ENCODE peak calls at places on chromosomes 13 and 19, in eight cellular contexts. G is transverse colon, D is stomach, V is suprapubic skin, N is upper lobe of left lung, K is SK-N-SH, Q is K562, L is H1. I is an unnamed sample. For H3K9me3, the result is how much of the 10 kb centered on the place peaks cover.

GRCh38 chr13:39484506-39485313 is 118.3 kb downstream of the LHFPL6 start:
- DNase-seq in G (no peak), D (no peak), V (no peak), N (no peak), K (no peak), Q (no peak), L (no peak), I (no peak)

GRCh38 chr13:42039946-42040729 is 8.3 kb upstream of the DGKH start:
- DNase-seq in G (peak), D (peak), V (peak), N (peak), K (peak), Q (peak), L (peak), I (peak)

GRCh38 chr19:7953576-7953975 is 10.1 kb upstream of the TIMM44 start:
- DNase-seq in G (no peak), D (no peak), V (no peak), N (no peak), K (no peak), Q (no peak), L (no peak), I (no peak)

GRCh38 chr19:19475845-19476828 is 39.2 kb downstream of the TSSK6 start:
- DNase-seq in G (no peak), D (no peak), V (no peak), N (no peak), K (no peak), Q (peak), L (no peak), I (no peak)

GRCh38 chr19:5115351-5115750 is 146.4 kb downstream of the KDM4B start:
- DNase-seq in G (no peak), D (no peak), V (no peak), N (peak), K (no peak), Q (no peak), L (no peak), I (no peak)

GRCh38 chr19:16293133-16294085 is 31.2 kb upstream of the KLF2 start:
- DNase-seq in G (peak), D (peak), V (peak), N (no peak), K (no peak), Q (peak), L (no peak), I (peak)

GRCh38 chr13:33617055-33617454 is 200.9 kb upstream of the RFC3 start:
- DNase-seq in G (no peak), D (no peak), V (no peak), N (no peak), K (no peak), Q (no peak), L (no peak), I (no peak)

GRCh38 chr19:4375620-4376228 is 24.6 kb downstream of the SH3GL1 start:
- DNase-seq in G (peak), D (no peak), V (no peak), N (no peak), K (peak), Q (peak), L (no peak), I (no peak)

GRCh38 chr13:30872685-30873443 is 33.2 kb upstream of the MEDAG start:
- DNase-seq in G (no peak), D (no peak), V (no peak), N (no peak), K (peak), Q (no peak), L (no peak), I (no peak)

GRCh38 chr19:35357867-35358573 is at the start of gene FFAR3:
- DNase-seq in G (no peak), D (peak), V (peak), N (no peak), K (no peak), Q (no peak), L (peak), I (no peak)

GRCh38 chr13:97212540-97213146 is 9.5 kb upstream of the MBNL2 start:
- DNase-seq in G (peak), D (peak), V (no peak), N (no peak), K (no peak), Q (no peak), L (no peak), I (peak)

GRCh38 chr19:16258440-16258903 is 60.8 kb downstream of the AP1M1 start:
- DNase-seq in G (peak), D (peak), V (no peak), N (peak), K (peak), Q (peak), L (no peak), I (peak)

GRCh38 chr19:2055871-2056809 is 5.1 kb upstream of the MKNK2 start:
- DNase-seq in G (peak), D (no peak), V (no peak), N (peak), K (peak), Q (no peak), L (peak), I (no peak)

GRCh38 chr13:103815619-103816018 is 749.4 kb upstream of the SLC10A2 start:
- DNase-seq in G (no peak), D (no peak), V (no peak), N (no peak), K (no peak), Q (no peak), L (no peak), I (no peak)

GRCh38 chr19:10699650-10700335 is 1.4 kb upstream of the QTRT1 start:
- DNase-seq in G (peak), D (peak), V (no peak), N (no peak), K (peak), Q (no peak), L (peak), I (no peak)

GRCh38 chr13:20843177-20843576 is 59.4 kb downstream of the XPO4 start:
- DNase-seq in G (no peak), D (no peak), V (no peak), N (no peak), K (no peak), Q (no peak), L (no peak), I (no peak)

GRCh38 chr13:63124863-63125262 is 1709.2 kb upstream of the PCDH20 start:
- DNase-seq in G (no peak), D (no peak), V (no peak), N (no peak), K (peak), Q (no peak), L (no peak), I (no peak)

GRCh38 chr13:29922281-29922821 is 71.9 kb upstream of the UBL3 start:
- DNase-seq in G (no peak), D (no peak), V (no peak), N (no peak), K (no peak), Q (peak), L (no peak), I (no peak)

GRCh38 chr13:58960909-58961308 is 1202.8 kb downstream of the DIAPH3 start:
- DNase-seq in G (no peak), D (no peak), V (no peak), N (no peak), K (peak), Q (no peak), L (no peak), I (no peak)

GRCh38 chr13:110414283-110414682 is 107.2 kb downstream of the COL4A2 start:
- DNase-seq in G (no peak), D (no peak), V (no peak), N (no peak), K (no peak), Q (no peak), L (no peak), I (no peak)

GRCh38 chr13:86846501-86846900 is 824.7 kb upstream of the SLITRK5 start:
- DNase-seq in G (no peak), D (no peak), V (no peak), N (no peak), K (no peak), Q (no peak), L (no peak), I (no peak)

GRCh38 chr19:12985049-12985776 is 10.1 kb upstream of the NFIX start:
- DNase-seq in G (peak), D (peak), V (peak), N (peak), K (no peak), Q (peak), L (no peak), I (peak)

GRCh38 chr13:47598340-47598911 is 402.6 kb downstream of the SUCLA2 start:
- DNase-seq in G (no peak), D (no peak), V (no peak), N (no peak), K (peak), Q (no peak), L (no peak), I (no peak)

GRCh38 chr13:78657699-78658629 is 991 bp downstream of the OBI1 start:
- DNase-seq in G (no peak), D (no peak), V (no peak), N (no peak), K (peak), Q (no peak), L (no peak), I (no peak)

GRCh38 chr13:34207334-34207733 is 389.4 kb downstream of the RFC3 start:
- DNase-seq in G (no peak), D (no peak), V (no peak), N (no peak), K (no peak), Q (no peak), L (no peak), I (no peak)

GRCh38 chr13:49108204-49108603 is 111.9 kb upstream of the MLNR start:
- DNase-seq in G (no peak), D (no peak), V (no peak), N (no peak), K (no peak), Q (no peak), L (no peak), I (no peak)

GRCh38 chr13:51221674-51222509 is at the start of gene FAM124A:
- DNase-seq in G (peak), D (peak), V (no peak), N (peak), K (peak), Q (peak), L (peak), I (no peak)
- TF ChIP-seq EP300 in G (no peak), D (no peak), V (no peak), N (no peak), K (no peak), Q (no peak), L (no peak), I (no peak)

GRCh38 chr13:80265348-80265747 is 75.6 kb downstream of the SPRY2 start:
- DNase-seq in G (no peak), D (no peak), V (no peak), N (no peak), K (no peak), Q (no peak), L (no peak), I (no peak)
- H3K9me3 ChIP-seq in G (under half), D (under half), V (under half), N (under half), K (under half), Q (under half), L (under half), I (under half)

DNA sequence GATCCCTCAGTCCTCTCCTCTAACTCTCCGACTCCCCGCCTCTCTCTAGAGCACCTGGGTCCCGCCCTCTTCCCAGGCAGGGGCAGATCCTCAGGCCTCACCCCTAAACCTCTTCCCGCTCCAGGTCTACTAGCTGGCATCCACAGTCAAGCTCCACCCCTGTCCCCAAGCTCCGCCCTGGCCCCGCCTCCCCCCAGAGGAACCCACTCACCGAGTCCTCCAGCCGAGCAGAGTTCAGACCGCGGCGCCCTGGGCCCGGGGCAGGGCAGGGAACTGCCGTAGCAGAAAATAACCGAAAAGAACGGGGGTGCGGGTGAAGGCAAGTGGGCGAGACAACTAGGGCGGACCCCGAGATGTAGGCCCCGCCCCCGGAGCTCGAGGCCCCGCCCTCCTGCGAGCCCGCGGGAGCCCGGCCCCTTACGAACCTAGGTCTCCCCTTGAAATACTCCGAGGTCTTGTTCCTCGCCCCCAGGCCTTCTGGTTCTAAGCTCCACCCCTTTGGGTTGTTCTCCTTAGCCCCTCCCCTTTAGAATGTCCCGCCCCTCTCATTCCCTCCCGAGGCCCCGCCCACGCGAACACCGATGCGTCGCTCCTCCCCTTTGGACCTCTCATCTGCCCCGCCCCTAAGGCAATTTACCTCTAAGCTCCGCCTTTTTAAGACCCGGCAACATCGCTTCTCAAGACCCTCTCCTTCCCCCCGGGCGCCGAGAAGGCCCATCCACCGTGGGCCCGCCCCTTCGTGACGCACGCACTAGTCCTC is at the start of gene GGN:
- DNase-seq in G (peak), D (peak), V (peak), N (peak), K (peak), Q (peak), L (peak), I (no peak)
- TF ChIP-seq POLR2AphosphoS5 in G (peak), D (no peak), V (no peak), N (no peak), K (peak), Q (no peak), L (no peak), I (peak)

GRCh38 chr19:1016647-1017114 is 4.2 kb downstream of the TMEM259 start:
- DNase-seq in G (peak), D (no peak), V (no peak), N (no peak), K (no peak), Q (no peak), L (no peak), I (no peak)
- TF ChIP-seq EP300 in G (peak), D (no peak), V (no peak), N (no peak), K (no peak), Q (no peak), L (no peak), I (no peak)

DNA sequence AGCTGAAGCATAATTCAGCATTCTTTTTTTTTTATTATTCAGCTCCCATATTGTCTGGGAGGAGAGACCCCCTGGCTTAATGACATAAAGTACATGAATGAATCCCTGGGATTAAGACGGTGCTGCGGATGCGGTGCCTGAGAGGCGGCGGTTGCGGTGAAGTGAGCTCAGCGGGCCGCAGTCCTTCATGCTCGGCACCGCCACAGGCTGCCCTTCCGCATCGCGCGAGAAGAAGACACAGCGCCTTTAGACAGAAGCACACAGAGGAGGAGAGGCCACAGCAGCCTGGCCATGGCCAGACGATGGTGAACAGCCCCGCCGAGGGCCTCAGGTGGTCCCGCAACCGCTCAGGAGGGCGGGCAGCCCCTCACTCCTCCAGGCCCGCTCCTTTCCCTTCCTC is 459.1 kb downstream of the MYO16 start:
- DNase-seq in G (no peak), D (no peak), V (no peak), N (peak), K (no peak), Q (no peak), L (peak), I (no peak)
- H3K9me3 ChIP-seq in G (under half), D (under half), V (under half), N (under half), K (under half), Q (under half), L (under half), I (under half)

GRCh38 chr19:17538684-17539287 is 16.7 kb upstream of the COLGALT1 start:
- DNase-seq in G (no peak), D (no peak), V (no peak), N (no peak), K (no peak), Q (no peak), L (no peak), I (no peak)

GRCh38 chr19:17541184-17541759 is 14.2 kb upstream of the COLGALT1 start:
- DNase-seq in G (no peak), D (no peak), V (no peak), N (no peak), K (no peak), Q (no peak), L (no peak), I (no peak)

GRCh38 chr19:17542042-17542441 is 13.4 kb upstream of the COLGALT1 start:
- DNase-seq in G (no peak), D (no peak), V (no peak), N (peak), K (no peak), Q (no peak), L (no peak), I (no peak)

GRCh38 chr19:17540174-17540573 is 15.3 kb upstream of the COLGALT1 start:
- DNase-seq in G (no peak), D (no peak), V (no peak), N (peak), K (no peak), Q (no peak), L (no peak), I (no peak)

DNA sequence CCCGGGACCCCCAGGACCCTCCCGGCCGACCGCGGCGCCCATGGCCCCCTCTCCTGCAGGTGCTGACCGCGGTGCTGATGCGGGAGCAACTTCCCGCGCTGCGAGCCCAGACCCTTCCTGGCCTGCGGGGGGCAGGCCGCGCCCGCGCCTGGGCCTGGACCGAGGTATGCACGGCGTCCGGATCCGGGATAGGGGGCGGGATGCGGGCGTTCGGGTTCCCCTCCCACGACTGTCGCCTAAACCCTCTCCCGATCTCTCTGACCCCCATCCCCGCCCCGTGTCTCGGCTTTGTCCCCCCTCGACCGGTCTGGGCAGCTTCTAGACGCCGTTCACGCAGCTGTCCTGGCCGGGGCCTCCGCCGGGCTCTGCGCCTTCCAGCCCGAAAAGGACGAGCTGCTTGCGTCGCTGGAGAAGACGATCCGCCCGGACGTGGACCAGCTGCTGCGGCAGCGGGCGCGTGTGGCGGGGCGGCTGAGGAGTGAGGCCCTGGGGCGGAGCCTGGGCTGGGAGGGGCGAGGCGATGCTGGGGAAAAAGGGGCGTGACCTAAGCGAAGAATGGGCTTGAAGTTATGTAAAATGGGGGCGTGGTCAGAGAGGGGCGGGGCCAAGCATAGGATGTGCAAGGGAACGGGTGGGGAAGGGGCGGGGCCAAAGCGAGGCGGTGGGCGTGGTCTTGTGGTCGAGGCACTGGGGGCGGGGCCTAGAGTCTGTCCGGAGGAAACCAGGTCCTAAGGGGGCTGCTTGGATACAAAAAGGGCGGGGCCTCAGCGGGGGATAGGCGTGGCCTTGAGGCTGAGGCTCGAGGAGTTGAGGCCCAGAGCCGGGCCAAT is 15.9 kb upstream of the COLGALT1 start:
- DNase-seq in G (peak), D (peak), V (peak), N (peak), K (peak), Q (peak), L (peak), I (peak)
- TF ChIP-seq POLR2AphosphoS5 in G (peak), D (no peak), V (no peak), N (no peak), K (no peak), Q (no peak), L (peak), I (peak)

DNA sequence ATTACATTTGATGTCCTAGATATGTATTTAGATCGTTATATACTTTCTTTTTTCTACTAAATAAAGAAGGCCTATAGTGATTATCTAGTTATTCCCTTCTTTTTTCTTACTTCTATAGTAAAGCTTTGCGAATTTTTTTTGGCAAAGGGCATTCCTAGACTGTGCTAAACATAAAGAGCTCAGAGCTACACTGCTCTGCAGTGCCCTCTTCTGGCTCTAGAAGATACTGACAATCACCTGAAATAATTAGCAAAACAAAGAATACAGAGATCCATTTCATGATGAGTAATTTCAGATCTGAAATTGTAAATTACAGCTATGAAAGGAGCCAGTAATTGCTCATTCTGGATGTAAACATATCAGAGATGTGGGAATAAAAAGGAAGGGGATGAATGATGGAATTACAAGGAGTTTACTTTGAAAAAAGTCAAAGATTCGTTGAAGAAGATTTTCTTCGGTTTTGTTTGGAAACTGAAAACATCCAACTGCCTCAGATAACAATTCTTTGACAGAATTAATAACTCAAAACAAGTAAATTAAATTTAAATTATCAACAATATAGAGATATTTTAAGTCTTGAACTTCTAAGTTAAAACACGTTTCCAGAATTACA is 288.5 kb downstream of the NALCN start:
- DNase-seq in G (no peak), D (no peak), V (no peak), N (no peak), K (peak), Q (peak), L (no peak), I (no peak)
- TF ChIP-seq EP300 in G (no peak), D (no peak), V (no peak), N (no peak), K (no peak), Q (no peak), L (no peak), I (no peak)

DNA sequence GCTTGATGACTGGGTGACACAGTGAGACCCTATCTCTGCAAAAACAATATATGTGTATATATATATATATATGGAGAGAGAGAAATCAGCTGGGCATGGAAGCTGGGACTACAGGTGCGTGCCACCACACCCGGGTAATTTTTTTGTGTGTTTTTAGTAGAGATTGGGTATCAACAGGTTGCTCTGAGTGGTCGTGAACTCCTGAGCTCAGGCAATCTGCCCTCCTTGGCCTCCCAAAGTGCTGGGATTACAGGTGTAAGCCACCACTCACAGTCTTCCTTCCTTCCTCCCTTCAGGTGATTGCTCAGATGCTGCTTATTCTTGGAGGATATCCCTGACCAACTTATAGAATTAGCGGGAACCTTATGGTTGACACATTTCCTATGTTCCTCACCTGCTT is 41.9 kb downstream of the ERICH4 start:
- DNase-seq in G (no peak), D (no peak), V (no peak), N (no peak), K (no peak), Q (no peak), L (no peak), I (no peak)
- H3K9me3 ChIP-seq in G (under half), D (under half), V (under half), N (under half), K (under half), Q (under half), L (half or more), I (under half)